ENCODE peak calls at places on chromosomes 3 and 15, in seven cellular contexts. C is dermis blood vessel endothelial cell; D is GM23338; N is OCI-LY7; H is gastrocnemius medialis; V is central memory CD4-positive, alpha-beta T cell; T is PC-3. F is an unnamed sample.

GRCh38 chr15:77623878-77624524 is 8.7 kb downstream of the LINGO1 start:
- DNase-seq in N (no peak), D (no peak), C (no peak), H (no peak), T (no peak), V (no peak), F (no peak)

GRCh38 chr15:101124731-101125558 is 126.9 kb downstream of the CHSY1 start:
- DNase-seq in C (peak), H (no peak), N (no peak), D (no peak), V (no peak), T (peak), F (no peak)

GRCh38 chr3:195097331-195098255 is 173.4 kb downstream of the XXYLT1 start:
- DNase-seq in V (no peak), N (peak), C (peak), D (no peak), H (no peak), T (no peak), F (no peak)

GRCh38 chr3:195114026-195114425 is 156.9 kb downstream of the XXYLT1 start:
- DNase-seq in H (no peak), D (no peak), C (no peak), V (no peak), T (no peak), N (no peak), F (no peak)

GRCh38 chr3:124895756-124896155 is 8.6 kb upstream of the ITGB5 start:
- DNase-seq in H (no peak), D (no peak), N (no peak), V (no peak), C (no peak), T (no peak), F (no peak)

GRCh38 chr15:52200831-52201365 is 9.7 kb upstream of the GNB5 start:
- DNase-seq in H (no peak), N (no peak), V (no peak), C (peak), T (no peak), D (no peak), F (no peak)

GRCh38 chr3:53354945-53355498 is 7.7 kb upstream of the DCP1A start:
- DNase-seq in C (peak), N (no peak), T (peak), V (no peak), H (no peak), D (no peak), F (no peak)

GRCh38 chr3:190086191-190086590 is 34.5 kb downstream of the P3H2 start:
- DNase-seq in N (no peak), V (no peak), H (no peak), D (peak), T (no peak), C (no peak), F (no peak)

GRCh38 chr15:90871716-90872480 is 3.5 kb downstream of the FURIN start:
- DNase-seq in T (no peak), H (no peak), N (no peak), D (peak), C (peak), V (no peak), F (peak)

GRCh38 chr3:128845695-128846491 is 33.5 kb upstream of the ACAD9 start:
- DNase-seq in H (peak), N (peak), T (no peak), V (peak), D (peak), C (peak), F (peak)

GRCh38 chr3:171548918-171549317 is 88.7 kb upstream of the TNIK start:
- DNase-seq in N (no peak), H (no peak), C (peak), T (no peak), V (no peak), D (no peak), F (no peak)

GRCh38 chr3:17580901-17581300 is 161.5 kb downstream of the TBC1D5 start:
- DNase-seq in D (no peak), V (no peak), N (no peak), T (no peak), C (no peak), H (no peak), F (no peak)

GRCh38 chr15:90442423-90442822 is 54.4 kb downstream of the IQGAP1 start:
- DNase-seq in N (no peak), C (no peak), H (no peak), V (no peak), T (no peak), D (no peak), F (no peak)

GRCh38 chr3:133827136-133827535 is 21.5 kb downstream of the SRPRB start:
- DNase-seq in T (no peak), H (no peak), D (no peak), C (no peak), N (no peak), V (no peak), F (no peak)

GRCh38 chr3:42032693-42033349 is 58.3 kb upstream of the TRAK1 start:
- DNase-seq in T (no peak), D (no peak), C (peak), H (peak), N (no peak), V (no peak), F (no peak)

F was measured in HT-29.